ENCODE peak calls at places on chromosomes 2 and 18, in ten cellular contexts. E, U, N, J, F, Z, L, Y, C and R are unnamed samples.

GRCh38 chr2:68238955-68239822 is 13.1 kb downstream of the PPP3R1 start:
- DNase-seq in N (no peak), E (no peak), F (peak; percentile 58), L (no peak), J (no peak), Z (no peak), Y (no peak), U (no peak), C (no peak), R (no peak)

GRCh38 chr2:79125721-79125985 is 5.4 kb downstream of the REG1A start:
- DNase-seq in C (no peak), E (no peak), J (no peak), L (no peak), Z (no peak), N (no peak), Y (no peak), F (no peak), U (no peak), R (no peak)

GRCh38 chr18:23189768-23190661 is 54.7 kb downstream of the CABLES1 start:
- DNase-seq in Z (peak; percentile 78), J (no peak), Y (no peak), N (no peak), F (no peak), L (no peak), C (no peak), E (no peak), U (no peak), R (no peak)

GRCh38 chr2:61816480-61817355 is 37.1 kb downstream of the FAM161A start:
- DNase-seq in F (peak; percentile 23), J (no peak), N (no peak), C (peak; percentile 27), Z (no peak), E (no peak), Y (no peak), L (no peak), U (no peak), R (no peak)

GRCh38 chr2:141392517-141393213 is 738.2 kb downstream of the LRP1B start:
- DNase-seq in Y (no peak), F (peak; percentile 13), J (no peak), L (no peak), Z (no peak), C (no peak), E (no peak), N (no peak), U (no peak), R (no peak)

GRCh38 chr2:207676827-207677354 is 34.5 kb upstream of the CCNYL1 start:
- DNase-seq in F (peak; percentile 67), J (no peak), L (no peak), Y (no peak), Z (no peak), N (no peak), E (no peak), U (no peak), C (no peak), R (no peak)

GRCh38 chr2:120934891-120935338 is 199.2 kb downstream of the GLI2 start:
- DNase-seq in N (no peak), Z (no peak), C (no peak), E (no peak), Y (no peak), J (no peak), U (peak; percentile 69), L (no peak), F (peak; percentile 99), R (no peak)

GRCh38 chr2:47225061-47225783 is 70.1 kb upstream of the STPG4 start:
- DNase-seq in Y (no peak), L (no peak), Z (no peak), E (peak; percentile 96), C (peak; percentile 73), J (no peak), U (peak; percentile 3), F (peak; percentile 47), N (peak; percentile 76), R (no peak)

GRCh38 chr2:219453691-219454131 is 19.1 kb downstream of the SPEG start:
- DNase-seq in F (peak; percentile 87), Y (no peak), J (peak; percentile 27), U (no peak), N (peak; percentile 100), Z (no peak), L (no peak), E (no peak), C (peak; percentile 76), R (no peak)

GRCh38 chr2:236785611-236786057 is 216.0 kb downstream of the ACKR3 start:
- DNase-seq in U (no peak), Y (no peak), N (no peak), Z (no peak), J (no peak), C (no peak), F (peak; percentile 51), L (no peak), E (no peak), R (no peak)

GRCh38 chr2:234447189-234447588 is 49.7 kb downstream of the ARL4C start:
- DNase-seq in J (no peak), E (no peak), L (no peak), C (no peak), Z (no peak), F (no peak), Y (no peak), N (no peak), U (no peak), R (no peak)

GRCh38 chr2:121498731-121499130 is 31.9 kb upstream of the RNU4ATAC start:
- DNase-seq in E (no peak), L (no peak), J (no peak), F (no peak), C (no peak), Z (no peak), U (no peak), N (no peak), Y (no peak), R (no peak)

GRCh38 chr2:70712916-70713315 is 55.1 kb downstream of the ADD2 start:
- DNase-seq in C (no peak), F (no peak), Z (no peak), U (no peak), Y (no peak), J (no peak), L (no peak), E (no peak), N (peak; percentile 32), R (no peak)

GRCh38 chr2:12728221-12728777 is 11.6 kb downstream of the TRIB2 start:
- DNase-seq in N (no peak), L (no peak), Z (no peak), J (no peak), F (no peak), E (no peak), C (no peak), U (no peak), Y (peak; percentile 91), R (no peak)

DNA sequence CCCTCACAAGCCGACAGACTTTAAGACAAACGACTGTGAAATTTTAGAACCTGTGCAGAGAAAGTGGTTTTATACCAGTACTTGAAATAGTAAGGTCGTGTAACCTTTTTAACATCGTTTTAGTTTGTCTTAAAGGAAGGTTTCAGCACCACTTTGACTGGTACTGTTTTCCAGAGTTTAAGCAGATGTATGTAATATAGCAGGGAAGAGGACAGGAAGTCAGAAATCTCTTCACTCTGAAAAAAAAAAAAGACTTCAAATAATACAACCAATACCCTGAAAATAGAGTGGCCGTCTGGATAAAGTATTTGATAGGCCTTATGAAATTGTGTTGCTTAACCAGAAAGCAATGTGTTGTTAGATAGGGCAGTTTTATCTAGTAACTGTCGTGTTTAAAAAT is 1.5 kb downstream of the SPATS2L start:
- DNase-seq in C (no peak), F (peak; percentile 52), L (no peak), Z (no peak), U (no peak), Y (no peak), N (no peak), J (no peak), E (no peak), R (no peak)
- H3K4me1 ChIP-seq in C (peaks cover 61% of the 10 kb centered on the region), F (peaks cover 40% of the 10 kb centered on the region), L (peaks cover 26% of the 10 kb centered on the region), Z (peaks cover 37% of the 10 kb centered on the region), U (peaks cover 30% of the 10 kb centered on the region), Y (peaks cover 5% of the 10 kb centered on the region), N (peaks cover 59% of the 10 kb centered on the region), J (peaks cover 51% of the 10 kb centered on the region), E (peaks cover 4% of the 10 kb centered on the region), R (peaks cover 6% of the 10 kb centered on the region)

DNA sequence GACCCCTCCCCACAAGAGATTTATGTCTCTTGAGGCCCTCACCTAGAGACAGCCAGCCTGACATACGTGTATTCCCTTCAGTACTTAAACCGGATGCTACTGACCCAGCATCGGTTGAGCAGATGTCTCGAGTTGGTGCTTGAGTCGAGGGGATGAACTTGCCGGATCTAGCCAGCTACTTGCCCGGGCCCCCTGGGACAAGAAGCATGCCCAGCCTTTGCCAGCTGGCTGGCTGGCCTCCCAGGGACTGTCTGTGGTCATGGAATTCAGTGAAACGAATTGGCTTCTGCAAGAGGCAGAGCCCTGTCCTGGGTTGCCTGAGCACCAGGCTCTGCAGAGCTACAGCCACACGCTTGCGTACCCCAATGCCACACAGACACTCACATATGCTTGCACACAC is 35.9 kb downstream of the DNMT3A start:
- DNase-seq in N (no peak), Y (no peak), C (peak; percentile 43), F (no peak), E (no peak), U (no peak), J (no peak), Z (no peak), L (no peak), R (no peak)
- H3K27ac ChIP-seq in N (peak overlapping the region; percentile 42), Y (no peak overlapping the region), C (peak overlapping the region; percentile 15), F (no peak overlapping the region), E (no peak overlapping the region), U (no peak overlapping the region), J (no peak overlapping the region), Z (no peak overlapping the region), L (no peak overlapping the region), R (no peak overlapping the region)

DNA sequence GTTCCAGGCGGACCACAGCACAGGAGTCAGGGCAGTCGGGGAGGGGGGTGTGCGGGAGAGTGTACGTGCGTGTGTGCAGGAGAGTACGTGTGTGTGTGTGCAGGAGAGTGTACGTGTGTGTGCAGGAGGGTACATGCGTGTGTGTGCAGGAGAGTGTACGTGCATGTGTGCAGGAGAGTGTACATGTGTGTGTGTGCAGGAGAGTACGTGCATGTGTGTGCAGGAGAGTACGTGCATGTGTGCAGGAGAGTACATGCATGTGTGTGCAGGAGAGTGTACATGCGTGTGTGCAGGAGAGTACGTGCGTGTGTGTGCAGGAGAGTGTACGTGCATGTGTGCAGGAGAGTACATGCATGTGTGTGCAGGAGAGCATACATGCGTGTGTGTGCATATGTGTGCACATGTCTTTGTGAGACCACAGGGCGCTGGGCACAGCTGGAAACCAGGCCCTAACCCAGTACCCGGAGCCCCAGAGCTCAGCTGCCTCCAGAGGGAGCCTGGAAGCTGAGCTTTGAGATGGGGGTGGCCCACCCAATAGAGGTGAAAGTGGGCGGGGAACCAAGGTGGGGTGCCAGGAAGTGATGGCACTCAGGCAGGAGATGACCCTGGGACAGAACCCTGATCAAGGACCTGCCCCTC is 13.9 kb upstream of the KLHL30 start:
- DNase-seq in C (no peak), E (peak; percentile 35), F (no peak), N (no peak), U (no peak), L (no peak), Y (no peak), J (no peak), Z (no peak), R (no peak)
- H3K4me3 ChIP-seq in C (no peak overlapping the region), E (no peak overlapping the region), F (no peak overlapping the region), N (no peak overlapping the region), U (no peak overlapping the region), L (no peak overlapping the region), Y (no peak overlapping the region), J (no peak overlapping the region), Z (no peak overlapping the region), R (no peak overlapping the region)

DNA sequence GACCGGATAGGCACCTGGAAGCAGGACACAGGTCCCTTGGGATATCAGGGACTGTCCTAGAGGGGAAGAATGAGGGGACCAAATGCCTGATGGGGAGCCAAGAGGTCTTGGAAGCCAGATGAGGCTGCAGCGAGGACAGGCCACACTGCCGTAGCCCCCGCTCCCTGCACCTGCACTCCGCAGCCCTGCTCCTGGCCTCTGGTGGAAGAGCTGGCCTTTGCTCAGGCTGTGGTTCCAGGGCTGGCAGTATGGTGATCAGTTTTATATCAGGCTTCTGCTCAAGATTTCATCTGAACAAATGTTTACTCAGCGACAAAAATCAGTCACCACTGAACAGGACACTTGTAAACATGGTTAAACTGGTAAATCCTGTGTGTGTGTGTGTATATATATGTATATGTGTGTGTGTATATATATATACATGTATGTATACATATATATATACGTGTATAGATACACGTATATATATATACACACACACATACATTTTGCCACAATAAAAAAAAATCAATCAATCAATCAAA is 52.5 kb upstream of the TAF1B start:
- DNase-seq in F (no peak), J (no peak), C (no peak), Z (no peak), U (no peak), L (no peak), E (no peak), N (no peak), Y (no peak), R (no peak)
- H3K4me1 ChIP-seq in F (no peaks in the 10 kb centered on the region), J (peaks cover 6% of the 10 kb centered on the region), C (peaks cover 19% of the 10 kb centered on the region), Z (no peaks in the 10 kb centered on the region), U (no peaks in the 10 kb centered on the region), L (no peaks in the 10 kb centered on the region), E (no peaks in the 10 kb centered on the region), N (no peaks in the 10 kb centered on the region), Y (peaks cover 9% of the 10 kb centered on the region), R (no peaks in the 10 kb centered on the region)